ENCODE peak calls at places on chromosome 12, in nine cellular contexts. H, C, S, R, F, P, J, K and B are unnamed samples.

GRCh38 chr12:50934981-50935807 is 17.1 kb upstream of the HIGD1C start:
- DNase-seq in H (no peak), C (no peak), S (no peak), R (peak; percentile 55), F (peak; percentile 88), P (no peak), J (no peak), K (no peak), B (no peak)

GRCh38 chr12:13038491-13039161 is 5.6 kb upstream of the FAM234B start:
- DNase-seq in H (no peak), C (no peak), S (no peak), R (peak; percentile 78), F (peak; percentile 59), P (no peak), J (no peak), K (no peak), B (no peak)

GRCh38 chr12:46349253-46349652 is 23.3 kb downstream of the SLC38A2 start:
- DNase-seq in H (no peak), C (no peak), S (no peak), R (no peak), F (no peak), P (no peak), J (no peak), K (no peak), B (no peak)

GRCh38 chr12:57939291-57939690 is 2.1 kb upstream of the ATP23 start:
- DNase-seq in H (no peak), C (no peak), S (no peak), R (no peak), F (no peak), P (no peak), J (no peak), K (no peak), B (no peak)

GRCh38 chr12:54032627-54033100 is at the start of gene HOXC5:
- DNase-seq in H (peak; percentile 63), C (peak; percentile 79), S (peak; percentile 96), R (peak; percentile 28), F (peak; percentile 65), P (peak; percentile 67), J (peak; percentile 86), K (peak; percentile 84), B (no peak)

GRCh38 chr12:50676761-50677160 is 87.1 kb upstream of the ATF1 start:
- DNase-seq in H (no peak), C (no peak), S (no peak), R (peak; percentile 4), F (peak; percentile 75), P (no peak), J (no peak), K (no peak), B (no peak)

GRCh38 chr12:89370850-89371249 is 18.5 kb upstream of the DUSP6 start:
- DNase-seq in H (no peak), C (no peak), S (no peak), R (peak; percentile 91), F (no peak), P (no peak), J (no peak), K (no peak), B (no peak)

GRCh38 chr12:96578526-96579125 is 89.2 kb downstream of the CFAP54 start:
- DNase-seq in H (peak; percentile 17), C (peak; percentile 65), S (peak; percentile 90), R (peak; percentile 60), F (peak; percentile 84), P (peak; percentile 40), J (peak; percentile 44), K (no peak), B (peak; percentile 25)

GRCh38 chr12:40819427-40820108 is 127.3 kb downstream of the CNTN1 start:
- DNase-seq in H (no peak), C (peak; percentile 34), S (peak; percentile 86), R (no peak), F (no peak), P (no peak), J (no peak), K (no peak), B (no peak)

GRCh38 chr12:54341343-54341742 is 16.4 kb downstream of the COPZ1 start:
- DNase-seq in H (no peak), C (no peak), S (peak; percentile 81), R (no peak), F (no peak), P (no peak), J (no peak), K (no peak), B (no peak)

GRCh38 chr12:130169256-130169655 is 7.0 kb downstream of the FZD10 start:
- DNase-seq in H (no peak), C (no peak), S (no peak), R (no peak), F (no peak), P (no peak), J (no peak), K (no peak), B (no peak)

GRCh38 chr12:11609045-11609444 is 40.4 kb upstream of the ETV6 start:
- DNase-seq in H (no peak), C (no peak), S (no peak), R (no peak), F (no peak), P (no peak), J (no peak), K (no peak), B (no peak)

GRCh38 chr12:76790564-76791552 is 26.9 kb downstream of the ZDHHC17 start:
- DNase-seq in H (no peak), C (peak; percentile 18), S (peak; percentile 69), R (peak; percentile 15), F (peak; percentile 65), P (peak; percentile 11), J (peak; percentile 35), K (no peak), B (no peak)

GRCh38 chr12:124836759-124837158 is 26.9 kb downstream of the SCARB1 start:
- DNase-seq in H (no peak), C (no peak), S (no peak), R (no peak), F (no peak), P (no peak), J (no peak), K (no peak), B (no peak)

GRCh38 chr12:64522807-64523206 is 70.9 kb downstream of the TBK1 start:
- DNase-seq in H (no peak), C (no peak), S (no peak), R (peak; percentile 9), F (peak; percentile 42), P (no peak), J (no peak), K (no peak), B (no peak)

GRCh38 chr12:7907009-7907408 is 29.0 kb downstream of the SLC2A3 start:
- DNase-seq in H (no peak), C (peak; percentile 9), S (peak; percentile 10), R (no peak), F (peak; percentile 19), P (peak; percentile 23), J (peak; percentile 21), K (peak; percentile 39), B (no peak)

GRCh38 chr12:130116791-130117190 is 45.5 kb upstream of the FZD10 start:
- DNase-seq in H (no peak), C (no peak), S (no peak), R (no peak), F (no peak), P (no peak), J (no peak), K (no peak), B (no peak)

GRCh38 chr12:26246483-26247164 is 51.3 kb downstream of the SSPN start:
- DNase-seq in H (no peak), C (no peak), S (no peak), R (no peak), F (no peak), P (no peak), J (no peak), K (peak; percentile 69), B (no peak)

GRCh38 chr12:52913424-52913821 is 8.5 kb upstream of the KRT8 start:
- DNase-seq in H (no peak), C (no peak), S (peak; percentile 48), R (no peak), F (no peak), P (no peak), J (no peak), K (peak; percentile 57), B (no peak)

GRCh38 chr12:116934908-116935698 is 24.4 kb downstream of the FBXW8 start:
- DNase-seq in H (no peak), C (no peak), S (no peak), R (no peak), F (no peak), P (no peak), J (no peak), K (peak; percentile 55), B (no peak)

GRCh38 chr12:58189030-58189429 is 247.7 kb downstream of the ATP23 start:
- DNase-seq in H (no peak), C (no peak), S (no peak), R (no peak), F (no peak), P (no peak), J (no peak), K (no peak), B (no peak)

GRCh38 chr12:28265435-28266042 is 75.3 kb downstream of the CCDC91 start:
- DNase-seq in H (no peak), C (no peak), S (no peak), R (no peak), F (no peak), P (no peak), J (no peak), K (no peak), B (no peak)

GRCh38 chr12:2239376-2240010 is 186.7 kb downstream of the CACNA1C start:
- DNase-seq in H (no peak), C (no peak), S (no peak), R (no peak), F (no peak), P (no peak), J (no peak), K (no peak), B (no peak)

GRCh38 chr12:62576503-62576902 is 109.9 kb downstream of the MON2 start:
- DNase-seq in H (no peak), C (no peak), S (no peak), R (no peak), F (no peak), P (no peak), J (no peak), K (no peak), B (no peak)

GRCh38 chr12:68591716-68592437 is 18.8 kb upstream of the RAP1B start:
- DNase-seq in H (no peak), C (no peak), S (peak; percentile 15), R (no peak), F (no peak), P (peak; percentile 70), J (peak; percentile 27), K (no peak), B (no peak)

GRCh38 chr12:1212529-1212928 is 221.5 kb downstream of the ERC1 start:
- DNase-seq in H (no peak), C (no peak), S (peak; percentile 10), R (no peak), F (no peak), P (no peak), J (no peak), K (no peak), B (no peak)

GRCh38 chr12:47799357-47799955 is 20.2 kb downstream of the HDAC7 start:
- DNase-seq in H (no peak), C (no peak), S (no peak), R (no peak), F (no peak), P (no peak), J (no peak), K (no peak), B (no peak)

GRCh38 chr12:38783304-38783703 is 122.1 kb downstream of the CPNE8 start:
- DNase-seq in H (no peak), C (no peak), S (no peak), R (no peak), F (no peak), P (no peak), J (no peak), K (no peak), B (no peak)

GRCh38 chr12:113136128-113136989 is 798 bp upstream of the RASAL1 start:
- DNase-seq in H (no peak), C (no peak), S (peak; percentile 72), R (no peak), F (no peak), P (peak; percentile 62), J (no peak), K (peak; percentile 50), B (no peak)

GRCh38 chr12:105262461-105263184 is 26.6 kb upstream of the APPL2 start:
- DNase-seq in H (no peak), C (no peak), S (no peak), R (no peak), F (no peak), P (no peak), J (no peak), K (no peak), B (no peak)

GRCh38 chr12:113278631-113279030 is 56.3 kb downstream of the SLC8B1 start:
- DNase-seq in H (no peak), C (no peak), S (no peak), R (no peak), F (no peak), P (no peak), J (no peak), K (no peak), B (no peak)